ENCODE peak calls at places on chromosomes 5 and 9, in five cellular contexts. I is fibroblast of lung, C is HCT116, G is neural progenitor cell, E is HepG2. P is an unnamed sample. For H3K4me1, the result is how much of the 10 kb centered on the place peaks cover.

GRCh38 chr9:764105-764524 is 77.4 kb upstream of the DMRT1 start:
- DNase-seq in G (peak), I (peak), E (peak), C (peak), P (peak)

GRCh38 chr5:56876325-56876724 is 33.1 kb upstream of the SETD9 start:
- DNase-seq in C (no peak), I (peak), E (no peak), G (no peak), P (peak)

GRCh38 chr9:126149661-126150060 is 177.0 kb upstream of the MVB12B start:
- DNase-seq in G (no peak), E (peak), C (no peak), I (no peak), P (no peak)

GRCh38 chr5:141611289-141611688 is 7.5 kb downstream of the DIAPH1 start:
- DNase-seq in E (no peak), G (peak), C (no peak), I (no peak), P (no peak)

GRCh38 chr5:11981986-11982385 is 77.7 kb upstream of the CTNND2 start:
- DNase-seq in C (no peak), E (no peak), G (no peak), I (no peak), P (no peak)

GRCh38 chr9:93466416-93467061 is 13.2 kb upstream of the FAM120AOS start:
- DNase-seq in G (no peak), I (no peak), E (peak), C (no peak), P (no peak)

GRCh38 chr5:139848508-139849100 is 53.0 kb downstream of the PSD2 start:
- DNase-seq in E (no peak), G (no peak), I (no peak), C (no peak), P (no peak)

GRCh38 chr5:152072076-152072475 is 147.4 kb upstream of the GLRA1 start:
- DNase-seq in G (no peak), E (no peak), C (no peak), I (peak), P (no peak)

DNA sequence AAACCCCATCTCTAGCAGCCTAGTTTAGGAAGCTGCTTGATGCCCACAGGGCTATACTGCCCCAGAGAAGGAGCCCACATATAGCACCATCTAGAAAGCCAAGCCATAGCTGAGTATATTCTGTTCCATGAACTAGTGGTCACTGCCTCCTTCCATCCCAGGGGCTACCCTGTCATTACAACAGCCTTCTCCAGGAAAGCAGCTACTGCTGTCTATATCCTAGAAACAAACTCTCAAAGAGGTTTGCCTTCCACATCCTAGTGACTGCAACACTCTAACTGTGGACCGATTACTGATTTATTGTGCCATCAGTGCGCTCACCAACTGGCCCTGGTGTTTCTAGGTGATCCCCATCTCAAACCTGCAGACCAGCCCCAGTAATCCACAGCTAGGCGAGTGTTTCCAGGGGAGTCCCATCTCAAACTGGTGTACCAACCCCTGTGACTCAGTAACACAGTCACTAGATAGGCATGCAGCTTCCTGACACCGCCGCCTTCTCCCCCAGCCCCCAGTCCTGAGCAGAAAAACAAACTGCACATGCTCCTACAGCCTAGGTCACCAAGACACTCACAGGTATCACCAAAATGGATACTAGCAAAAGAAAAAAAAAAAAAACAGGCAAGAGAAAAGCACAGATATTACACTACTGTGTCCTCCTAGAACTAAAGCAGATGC is 14.8 kb downstream of the SPTLC1 start:
- DNase-seq in I (peak), G (no peak), C (peak), E (no peak), P (peak)
- H3K4me2 ChIP-seq in I (no peak), G (no peak), C (peak), E (no peak), P (peak)

GRCh38 chr9:81559741-81560140 is 129.6 kb downstream of the TLE1 start:
- DNase-seq in G (no peak), E (peak), I (peak), C (peak), P (peak)
- H2AFZ ChIP-seq in G (no peak), E (no peak), I (peak), C (peak), P (peak)

GRCh38 chr5:144191998-144192397 is 21.3 kb downstream of the KCTD16 start:
- DNase-seq in E (peak), G (peak), I (peak), C (peak), P (peak)
- H3K4me1 ChIP-seq in E (under half), G (under half), I (under half), C (under half), P (under half)

GRCh38 chr5:113218200-113218599 is 216.6 kb downstream of the TSSK1B start:
- DNase-seq in E (no peak), C (no peak), I (no peak), G (no peak), P (no peak)
- H3K4me2 ChIP-seq in E (no peak), C (no peak), I (no peak), G (no peak), P (no peak)